ENCODE peak calls at places on chromosome 4, in six cellular contexts. O is A549, A is IMR-90, H is GM12878, S is HEK293T, I is K562. Z is an unnamed sample.

GRCh38 chr4:150656882-150657281 is 74.9 kb downstream of the MAB21L2 start:
- DNase-seq in O (peak; percentile 12), A (no peak), H (no peak), S (no peak), I (no peak), Z (no peak)

GRCh38 chr4:75002381-75002780 is 69.5 kb downstream of the PARM1 start:
- DNase-seq in O (no peak), A (no peak), H (no peak), S (no peak), I (no peak), Z (no peak)

GRCh38 chr4:132275583-132276121 is 873.4 kb upstream of the PCDH10 start:
- DNase-seq in O (no peak), A (no peak), H (no peak), S (no peak), I (no peak), Z (no peak)

GRCh38 chr4:52407545-52407944 is 251.6 kb downstream of the USP46 start:
- DNase-seq in O (no peak), A (no peak), H (no peak), S (no peak), I (no peak), Z (peak; percentile 20)

GRCh38 chr4:138439143-138439581 is 197.0 kb upstream of the SLC7A11 start:
- DNase-seq in O (no peak), A (peak; percentile 4), H (no peak), S (no peak), I (no peak), Z (no peak)

GRCh38 chr4:157104541-157104940 is 28.6 kb downstream of the GLRB start:
- DNase-seq in O (no peak), A (no peak), H (no peak), S (no peak), I (no peak), Z (no peak)

GRCh38 chr4:38163216-38164006 is 203.2 kb downstream of the PTTG2 start:
- DNase-seq in O (peak; percentile 19), A (peak; percentile 87), H (no peak), S (no peak), I (no peak), Z (no peak)

GRCh38 chr4:59676389-59676788 is 1523.7 kb upstream of the ADGRL3 start:
- DNase-seq in O (no peak), A (no peak), H (no peak), S (no peak), I (no peak), Z (no peak)

GRCh38 chr4:40490481-40490880 is 139.2 kb downstream of the RBM47 start:
- DNase-seq in O (no peak), A (no peak), H (no peak), S (no peak), I (no peak), Z (no peak)

GRCh38 chr4:94970650-94971049 is 212.9 kb downstream of the BMPR1B start:
- DNase-seq in O (no peak), A (no peak), H (no peak), S (no peak), I (no peak), Z (no peak)

GRCh38 chr4:82797591-82798081 is 960 bp downstream of the SCD5 start:
- DNase-seq in O (peak; percentile 26), A (peak; percentile 34), H (no peak), S (peak; percentile 38), I (no peak), Z (no peak)

GRCh38 chr4:25223770-25224375 is 10.0 kb upstream of the PI4K2B start:
- DNase-seq in O (peak; percentile 61), A (peak; percentile 22), H (no peak), S (no peak), I (no peak), Z (no peak)

GRCh38 chr4:15799703-15800102 is 21.6 kb downstream of the CD38 start:
- DNase-seq in O (no peak), A (no peak), H (no peak), S (no peak), I (no peak), Z (no peak)

GRCh38 chr4:172270421-172270820 is 457.2 kb downstream of the GALNTL6 start:
- DNase-seq in O (no peak), A (no peak), H (no peak), S (peak; percentile 25), I (no peak), Z (no peak)

GRCh38 chr4:53703267-53703655 is 112.0 kb upstream of the LNX1 start:
- DNase-seq in O (no peak), A (no peak), H (no peak), S (no peak), I (no peak), Z (no peak)

GRCh38 chr4:159429693-159430035 is 326.8 kb downstream of the RAPGEF2 start:
- DNase-seq in O (no peak), A (no peak), H (no peak), S (no peak), I (no peak), Z (no peak)

GRCh38 chr4:41360911-41361830 is 104.4 kb downstream of the UCHL1 start:
- DNase-seq in O (peak; percentile 43), A (no peak), H (no peak), S (peak; percentile 20), I (no peak), Z (no peak)

GRCh38 chr4:172927096-172927495 is 241.5 kb upstream of the GALNT7 start:
- DNase-seq in O (no peak), A (no peak), H (no peak), S (no peak), I (no peak), Z (no peak)

GRCh38 chr4:115274545-115274944 is 161.1 kb upstream of the NDST4 start:
- DNase-seq in O (no peak), A (no peak), H (no peak), S (no peak), I (no peak), Z (no peak)

GRCh38 chr4:179843370-179843769 is 2399.8 kb upstream of the TENM3 start:
- DNase-seq in O (no peak), A (no peak), H (no peak), S (no peak), I (no peak), Z (no peak)

GRCh38 chr4:10521386-10521785 is 64.2 kb upstream of the ZNF518B start:
- DNase-seq in O (no peak), A (no peak), H (no peak), S (no peak), I (no peak), Z (no peak)

GRCh38 chr4:111630705-111631104 is 514.5 kb upstream of the FAM241A start:
- DNase-seq in O (no peak), A (peak; percentile 42), H (no peak), S (peak; percentile 36), I (no peak), Z (peak; percentile 7)

GRCh38 chr4:95129708-95130343 is 372.1 kb downstream of the BMPR1B start:
- DNase-seq in O (peak; percentile 96), A (peak; percentile 99), H (no peak), S (peak; percentile 28), I (no peak), Z (no peak)

GRCh38 chr4:159240690-159241089 is 137.8 kb downstream of the RAPGEF2 start:
- DNase-seq in O (no peak), A (peak; percentile 60), H (no peak), S (no peak), I (no peak), Z (no peak)

GRCh38 chr4:142091085-142091513 is 454.7 kb downstream of the IL15 start:
- DNase-seq in O (peak; percentile 94), A (peak; percentile 97), H (no peak), S (no peak), I (no peak), Z (no peak)

DNA sequence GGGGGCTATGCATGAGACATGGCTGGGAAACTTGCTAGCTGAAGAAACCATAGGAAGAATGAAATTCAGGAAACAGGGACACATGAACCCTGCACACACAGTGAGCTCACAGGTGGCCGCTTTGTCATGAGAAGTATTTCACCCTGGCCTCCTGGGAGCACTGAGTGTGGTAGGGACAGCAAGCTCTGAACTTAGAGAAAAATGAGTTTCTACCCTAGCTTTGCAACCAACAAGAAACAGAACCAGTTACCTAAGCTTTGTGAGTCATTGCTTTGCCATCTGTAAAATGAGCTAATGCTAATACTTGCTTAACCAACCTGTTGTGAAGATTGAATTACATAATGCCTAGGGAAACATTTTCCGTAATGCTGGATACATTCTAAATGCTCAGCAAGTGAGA is 206.6 kb upstream of the HS3ST1 start:
- DNase-seq in O (peak; percentile 52), A (peak; percentile 86), H (no peak), S (no peak), I (no peak), Z (no peak)
- TF ChIP-seq BHLHE40 in O (no peak), A (no peak), H (no peak), S (no peak), I (no peak), Z (no peak)

GRCh38 chr4:5146248-5146647 is 95.0 kb downstream of the STK32B start:
- DNase-seq in O (no peak), A (no peak), H (no peak), S (no peak), I (no peak), Z (no peak)
- TF ChIP-seq BHLHE40 in O (no peak), A (no peak), H (no peak), S (no peak), I (no peak), Z (no peak)

DNA sequence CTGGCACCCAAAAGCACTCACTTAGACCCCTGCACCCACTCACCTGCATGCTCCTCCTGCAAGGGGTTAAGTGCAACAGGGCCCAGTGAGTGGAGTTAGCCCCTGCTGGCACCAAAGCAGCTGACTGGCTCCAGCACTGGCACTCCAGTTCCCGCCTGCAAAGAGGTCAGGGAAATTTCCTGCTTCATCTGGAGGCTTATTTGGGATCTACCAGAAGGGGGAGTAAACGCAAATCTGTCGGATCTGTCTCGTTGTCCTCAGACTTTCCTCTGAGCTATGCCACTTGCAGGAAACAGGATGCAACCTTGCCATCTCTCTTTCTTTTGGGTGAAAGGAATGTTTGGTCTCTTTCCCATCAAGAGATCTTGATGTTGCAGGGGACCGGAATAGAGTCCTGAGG is 435.6 kb downstream of the PCDH10 start:
- DNase-seq in O (peak; percentile 7), A (no peak), H (no peak), S (peak; percentile 11), I (no peak), Z (peak; percentile 3)
- TF ChIP-seq BHLHE40 in O (no peak), A (no peak), H (no peak), S (no peak), I (no peak), Z (no peak)

DNA sequence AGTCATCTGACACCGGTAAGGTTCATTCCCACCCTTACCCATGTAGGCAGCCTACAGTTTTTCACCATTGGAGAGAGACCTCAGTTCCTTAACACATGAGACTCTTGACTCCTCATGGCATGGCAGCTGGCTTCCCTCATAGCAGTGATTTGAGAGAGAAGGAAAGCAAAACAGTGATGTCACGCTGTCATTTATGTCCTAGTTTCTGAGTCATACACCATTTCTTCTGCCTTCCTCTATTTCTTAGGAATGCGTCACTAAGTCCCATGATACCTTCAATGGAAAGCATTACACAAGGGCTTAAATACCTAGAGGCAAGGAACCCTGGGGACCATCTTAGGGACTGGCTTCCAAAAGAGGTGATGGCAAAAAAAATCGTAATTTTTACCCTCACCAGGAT is 226.1 kb downstream of the SPCS3 start:
- DNase-seq in O (no peak), A (peak; percentile 59), H (no peak), S (no peak), I (no peak), Z (no peak)
- TF ChIP-seq BHLHE40 in O (no peak), A (no peak), H (no peak), S (no peak), I (no peak), Z (no peak)